ENCODE peak calls at places on chromosomes 13 and 19, in five cellular contexts. C, U, E, D and I are unnamed samples.

GRCh38 chr13:24038846-24039330 is 121.6 kb upstream of the SPATA13 start:
- DNase-seq in C (no peak), U (peak), E (no peak), D (no peak), I (no peak)

GRCh38 chr19:53007200-53008054 is 6.3 kb upstream of the ERVV-1 start:
- DNase-seq in C (no peak), U (no peak), E (no peak), D (no peak), I (no peak)

GRCh38 chr19:30669329-30670010 is 297.3 kb downstream of the ZNF536 start:
- DNase-seq in C (peak), U (no peak), E (no peak), D (peak), I (no peak)

GRCh38 chr19:18659281-18660050 is 22.6 kb downstream of the KLHL26 start:
- DNase-seq in C (no peak), U (no peak), E (no peak), D (no peak), I (peak)

GRCh38 chr19:33448159-33448516 is 73.5 kb downstream of the PEPD start:
- DNase-seq in C (peak), U (no peak), E (no peak), D (no peak), I (no peak)

GRCh38 chr13:22012676-22013075 is 341.8 kb downstream of the FGF9 start:
- DNase-seq in C (no peak), U (no peak), E (no peak), D (no peak), I (no peak)

GRCh38 chr19:7395360-7395781 is 46.6 kb downstream of the ARHGEF18 start:
- DNase-seq in C (no peak), U (no peak), E (no peak), D (no peak), I (no peak)

GRCh38 chr19:435056-435706 is 25.7 kb downstream of the SHC2 start:
- DNase-seq in C (no peak), U (no peak), E (no peak), D (no peak), I (no peak)

GRCh38 chr19:7852851-7853759 is 21.1 kb downstream of the PRR36 start:
- DNase-seq in C (no peak), U (no peak), E (no peak), D (peak), I (peak)

GRCh38 chr19:44625531-44626066 is 12.2 kb downstream of the IGSF23 start:
- DNase-seq in C (no peak), U (no peak), E (no peak), D (no peak), I (no peak)

GRCh38 chr13:100542546-100543156 is 45.9 kb downstream of the GGACT start:
- DNase-seq in C (no peak), U (peak), E (no peak), D (no peak), I (no peak)

GRCh38 chr19:17873661-17874422 is 2.1 kb downstream of the SLC5A5 start:
- DNase-seq in C (no peak), U (no peak), E (no peak), D (peak), I (no peak)

GRCh38 chr19:54399189-54399588 is 16.1 kb upstream of the TTYH1 start:
- DNase-seq in C (no peak), U (no peak), E (no peak), D (no peak), I (no peak)

GRCh38 chr13:34762312-34762711 is 179.8 kb upstream of the NBEA start:
- DNase-seq in C (no peak), U (no peak), E (no peak), D (no peak), I (no peak)